ENCODE peak calls at places on chromosome 12, in six cellular contexts. V, F, D, Q, Y and S are unnamed samples.
A peak's percentile ranks its signal among the peaks of the same experiment; 100 is the strongest.

GRCh38 chr12:120836119-120836684 is 68.0 kb downstream of the SPPL3 start:
- DNase-seq in V (no peak), Y (no peak), F (no peak), Q (no peak), D (no peak), S (no peak)

GRCh38 chr12:19978193-19978592 is 390.1 kb upstream of the PDE3A start:
- DNase-seq in D (no peak), F (peak; percentile 94), Y (no peak), V (peak; percentile 100), Q (no peak), S (no peak)

GRCh38 chr12:10115890-10116289 is 14.1 kb downstream of the CLEC7A start:
- DNase-seq in D (no peak), Q (no peak), F (no peak), Y (no peak), V (no peak), S (no peak)

GRCh38 chr12:102542816-102543448 is 62.6 kb upstream of the IGF1 start:
- DNase-seq in F (no peak), D (no peak), Y (peak; percentile 73), V (no peak), Q (no peak), S (no peak)

GRCh38 chr12:121719926-121720414 is 7.4 kb downstream of the TMEM120B start:
- DNase-seq in V (peak; percentile 87), F (peak; percentile 93), D (no peak), Y (no peak), Q (no peak), S (peak; percentile 12)

GRCh38 chr12:52903285-52903854 is 1.5 kb downstream of the KRT8 start:
- DNase-seq in F (peak; percentile 84), V (peak; percentile 59), Y (peak; percentile 87), D (peak; percentile 80), Q (peak; percentile 89), S (peak; percentile 76)

GRCh38 chr12:29066061-29066588 is 83.0 kb upstream of the FAR2 start:
- DNase-seq in V (peak; percentile 84), D (no peak), F (peak; percentile 82), Y (peak; percentile 29), Q (no peak), S (peak; percentile 46)

GRCh38 chr12:132557969-132558856 is 52.2 kb downstream of the LRCOL1 start:
- DNase-seq in Y (no peak), F (no peak), D (no peak), Q (no peak), V (no peak), S (peak; percentile 58)

GRCh38 chr12:114879354-114879753 is 195.4 kb upstream of the TBX3 start:
- DNase-seq in Y (no peak), V (no peak), F (no peak), Q (no peak), D (no peak), S (no peak)

GRCh38 chr12:70052476-70052875 is 190.8 kb upstream of the CNOT2 start:
- DNase-seq in Y (no peak), F (no peak), D (no peak), V (no peak), Q (no peak), S (no peak)

DNA sequence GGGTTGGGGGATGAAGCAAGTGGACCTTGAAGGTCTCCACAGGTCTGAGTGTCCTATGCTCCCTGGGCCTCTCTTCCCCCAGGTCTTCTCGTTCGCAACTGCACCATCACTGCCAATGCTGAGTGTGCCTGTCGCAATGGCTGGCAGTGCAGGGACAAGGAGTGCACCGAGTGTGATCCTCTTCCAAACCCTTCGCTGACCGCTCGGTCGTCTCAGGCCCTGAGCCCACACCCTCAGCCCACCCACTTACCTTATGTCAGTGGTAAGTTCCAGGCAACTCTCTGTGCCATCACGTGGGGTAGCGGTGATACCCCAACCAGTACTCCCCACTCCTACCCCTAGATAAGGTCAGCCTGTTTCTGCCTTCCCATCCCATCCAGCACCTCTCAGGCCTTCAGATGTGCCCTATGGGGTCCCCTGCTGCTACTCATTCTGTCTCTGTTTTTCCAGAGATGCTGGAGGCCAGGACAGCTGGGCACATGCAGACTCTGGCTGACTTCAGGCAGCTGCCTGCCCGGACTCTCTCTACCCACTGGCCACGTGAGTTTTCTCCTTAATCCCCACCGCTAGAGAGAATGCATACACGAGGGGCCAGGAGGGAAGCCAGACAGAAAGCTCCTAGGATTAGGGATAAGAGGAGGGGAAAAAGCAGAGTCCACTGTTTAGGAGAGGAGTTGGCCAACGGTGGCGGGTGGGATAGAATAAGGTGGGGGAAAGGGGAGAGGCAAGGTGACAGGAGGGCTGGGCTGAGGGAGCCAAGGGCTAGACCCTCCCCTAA is 1.6 kb upstream of the TAPBPL start:
- DNase-seq in Y (no peak), Q (no peak), V (no peak), D (no peak), F (no peak), S (no peak)
- TF ChIP-seq CTCF in Y (no peak), Q (no peak), V (no peak), D (no peak), F (no peak), S (no peak)

DNA sequence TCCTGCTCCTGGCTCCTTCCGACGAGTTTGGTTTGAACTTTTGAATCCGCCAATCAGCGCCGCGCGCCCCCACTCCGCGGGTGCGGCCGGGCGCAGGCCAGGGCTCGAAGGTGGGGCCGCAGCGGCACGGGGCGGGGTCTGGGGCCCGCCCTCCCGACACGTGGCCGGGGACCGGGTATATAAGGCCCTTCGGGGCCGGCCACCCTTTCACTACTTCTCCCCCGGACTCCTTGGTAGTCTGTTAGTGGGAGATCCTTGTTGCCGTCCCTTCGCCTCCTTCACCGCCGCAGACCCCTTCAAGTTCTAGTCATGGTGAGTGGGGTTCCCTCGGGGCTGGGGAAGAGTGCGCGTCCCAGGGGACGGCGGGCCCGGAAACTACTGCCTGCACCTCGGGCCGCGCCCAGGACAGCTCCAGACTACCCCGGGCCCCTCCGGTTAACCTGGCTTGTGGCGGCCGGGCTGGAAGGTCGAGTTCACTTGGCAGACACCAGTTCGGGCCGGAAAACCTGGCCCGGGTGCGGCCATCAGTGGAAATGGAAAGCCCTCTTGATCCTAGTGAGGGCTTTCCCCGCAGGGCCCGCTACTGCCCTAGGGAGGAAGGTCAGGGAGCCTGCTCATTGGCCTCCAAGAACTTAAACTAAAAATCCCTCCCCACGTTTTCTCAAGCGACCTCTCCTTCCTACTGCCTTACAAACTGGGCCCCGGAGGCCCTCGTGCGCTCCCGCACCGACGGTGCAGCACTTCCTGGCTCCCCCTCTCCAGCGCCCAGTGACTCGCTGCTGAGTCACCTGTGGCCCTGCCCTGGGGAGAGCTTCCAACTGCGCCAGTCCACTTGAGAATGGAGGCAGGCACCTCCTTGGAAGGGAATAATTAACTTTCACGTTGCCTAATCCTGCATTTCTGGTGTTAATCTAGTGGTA is at the start of gene TUBA1C:
- DNase-seq in Y (peak; percentile 94), F (peak; percentile 94), Q (peak; percentile 88), D (peak; percentile 99), V (peak; percentile 94), S (peak; percentile 92)
- TF ChIP-seq CTCF in Y (no peak), F (peak; percentile 1), Q (no peak), D (no peak), V (no peak), S (no peak)

DNA sequence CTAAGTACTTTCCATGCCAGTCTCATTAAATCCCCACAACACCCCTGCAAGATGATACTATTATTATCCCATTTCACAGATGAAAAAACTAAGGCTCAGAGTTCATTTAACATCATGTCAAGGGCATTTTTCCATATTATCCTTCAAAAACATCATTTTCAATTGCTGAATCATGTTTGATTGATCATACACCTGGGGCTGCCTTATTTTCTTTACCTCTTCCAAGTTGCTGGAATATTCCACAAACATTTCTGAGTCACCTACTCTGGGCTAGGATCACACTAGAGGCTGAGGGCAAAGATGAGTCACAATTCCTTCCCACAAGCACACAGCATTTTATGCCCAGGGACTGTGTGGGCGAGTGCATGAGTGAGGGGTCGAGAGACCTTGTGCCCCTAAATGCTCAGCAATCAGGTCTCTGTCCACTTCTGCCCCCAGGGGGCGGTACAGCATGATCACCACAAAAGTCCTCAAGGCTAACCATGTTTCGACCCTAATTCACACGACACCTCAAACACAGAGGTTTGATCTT is 14.1 kb upstream of the TMEM119 start:
- DNase-seq in V (peak; percentile 99), Q (peak; percentile 37), D (no peak), F (peak; percentile 97), Y (no peak), S (peak; percentile 83)
- TF ChIP-seq CTCF in V (peak; percentile 65), Q (peak; percentile 26), D (peak; percentile 25), F (peak; percentile 53), Y (peak; percentile 26), S (peak; percentile 61)

GRCh38 chr12:12219664-12220063 is 47.2 kb downstream of the LRP6 start:
- DNase-seq in D (no peak), Q (no peak), Y (no peak), F (no peak), V (no peak), S (no peak)

GRCh38 chr12:12226187-12226586 is 40.7 kb downstream of the LRP6 start:
- DNase-seq in Q (no peak), F (no peak), Y (no peak), D (no peak), V (no peak), S (no peak)

GRCh38 chr12:12228402-12228801 is 38.4 kb downstream of the LRP6 start:
- DNase-seq in D (no peak), Y (no peak), V (no peak), F (no peak), Q (no peak), S (no peak)

GRCh38 chr12:12221560-12221959 is 45.3 kb downstream of the LRP6 start:
- DNase-seq in F (no peak), V (no peak), Q (no peak), D (no peak), Y (no peak), S (no peak)

GRCh38 chr12:12224240-12224940 is 42.5 kb downstream of the LRP6 start:
- DNase-seq in Y (no peak), Q (no peak), V (peak; percentile 38), F (peak; percentile 86), D (no peak), S (no peak)
- TF ChIP-seq CTCF in Y (no peak), Q (no peak), V (no peak), F (no peak), D (no peak), S (no peak)

GRCh38 chr12:122948605-122949004 is 17.7 kb downstream of the ABCB9 start:
- DNase-seq in F (no peak), V (no peak), Y (peak; percentile 6), Q (no peak), D (no peak), S (no peak)

GRCh38 chr12:122947352-122947792 is 18.9 kb downstream of the ABCB9 start:
- DNase-seq in Q (no peak), F (no peak), D (no peak), V (no peak), Y (peak; percentile 58), S (peak; percentile 40)

GRCh38 chr12:122945047-122945592 is 21.1 kb downstream of the ABCB9 start:
- DNase-seq in F (no peak), Q (no peak), D (no peak), Y (no peak), V (no peak), S (no peak)

GRCh38 chr12:122944588-122944987 is 21.7 kb downstream of the ABCB9 start:
- DNase-seq in Q (no peak), Y (no peak), D (no peak), F (peak; percentile 56), V (peak; percentile 49), S (no peak)

DNA sequence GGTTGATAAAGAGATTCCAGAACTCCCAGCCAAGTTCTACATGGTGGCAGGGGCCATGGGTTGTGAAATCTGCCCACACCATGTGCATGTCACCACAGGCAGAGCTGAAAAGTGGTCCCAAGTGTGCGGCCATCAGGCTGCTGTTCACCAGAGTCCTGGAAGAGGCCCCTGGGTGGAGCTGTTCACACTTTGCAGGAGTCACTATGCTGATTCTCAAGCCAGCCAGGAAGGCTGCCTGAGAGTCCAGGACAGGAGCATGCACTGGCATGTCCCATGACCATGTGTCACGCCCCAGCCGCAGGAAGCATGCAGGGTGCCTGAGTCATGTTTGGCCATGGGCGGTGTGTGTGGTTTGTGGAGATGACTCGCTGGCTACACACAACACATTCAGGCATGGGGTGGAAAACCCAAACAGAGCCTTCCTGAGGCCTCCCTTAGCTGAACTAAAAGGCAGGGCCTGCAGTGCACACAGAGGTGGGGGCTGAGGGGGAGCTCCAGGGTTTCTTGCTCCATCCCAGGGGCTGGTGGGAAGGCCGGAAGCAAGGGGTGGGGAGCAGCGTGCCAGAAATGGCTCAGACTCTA is 19.5 kb downstream of the ABCB9 start:
- DNase-seq in V (peak; percentile 100), F (peak; percentile 100), Q (no peak), D (peak; percentile 75), Y (peak; percentile 90), S (peak; percentile 96)
- TF ChIP-seq CTCF in V (peak; percentile 48), F (peak; percentile 38), Q (no peak), D (no peak), Y (no peak), S (no peak)